ENCODE peak calls at places on chromosome 11, in six cellular contexts. P is GM12865, W is hepatic stellate cell, C is T follicular helper cell, N is HTR-8/SVneo, L is HS-5. S is an unnamed sample.

GRCh38 chr11:101582242-101583052 is 1.4 kb downstream of the TRPC6 start:
- DNase-seq in P (no peak), W (peak), N (peak), C (no peak), L (peak), S (no peak)

GRCh38 chr11:114617157-114618124 is 21.9 kb upstream of the NXPE4 start:
- DNase-seq in P (peak), C (no peak), N (no peak), W (no peak), L (no peak), S (no peak)

GRCh38 chr11:90197377-90197776 is 25.5 kb downstream of the CHORDC1 start:
- DNase-seq in L (no peak), C (no peak), N (no peak), W (no peak), P (no peak), S (no peak)

GRCh38 chr11:124717786-124718634 is 21.7 kb upstream of the NRGN start:
- DNase-seq in C (peak), L (peak), W (peak), N (no peak), P (no peak), S (peak)

GRCh38 chr11:62404918-62405317 is 13.9 kb upstream of the SCGB1A1 start:
- DNase-seq in N (no peak), P (no peak), W (no peak), L (no peak), C (no peak), S (no peak)

GRCh38 chr11:95143106-95143681 is 53.5 kb downstream of the ENDOD1 start:
- DNase-seq in C (no peak), N (no peak), P (no peak), W (peak), L (no peak), S (no peak)

GRCh38 chr11:77661670-77662069 is 24.1 kb upstream of the CLNS1A start:
- DNase-seq in L (no peak), W (no peak), C (no peak), P (no peak), N (no peak), S (no peak)

GRCh38 chr11:16739326-16739875 is 954 bp downstream of the C11orf58 start:
- DNase-seq in N (no peak), W (peak), C (no peak), P (peak), L (peak), S (peak)

GRCh38 chr11:75347781-75348613 is 3.5 kb downstream of the ARRB1 start:
- DNase-seq in W (peak), C (no peak), L (peak), P (no peak), N (no peak), S (no peak)

GRCh38 chr11:34640050-34640971 is 19.4 kb downstream of the EHF start:
- DNase-seq in W (no peak), P (no peak), C (no peak), L (no peak), N (no peak), S (no peak)

GRCh38 chr11:55942785-55943392 is 6.7 kb upstream of the OR5I1 start:
- DNase-seq in P (peak), N (peak), W (no peak), C (no peak), L (peak), S (peak)